ENCODE peak calls at places on chromosomes 11 and 22, in eight cellular contexts. N is HFFc6; L is M059J; S is testis; R is GM06990; G is right lobe of liver; D is CD8-positive, alpha-beta memory T cell; K is B cell. T is an unnamed sample.

GRCh38 chr22:43500792-43501785 is 89.3 kb downstream of the MPPED1 start:
- DNase-seq in D (no peak), L (no peak), K (no peak), N (no peak), G (peak), R (no peak), S (no peak), T (no peak)

GRCh38 chr22:45834241-45834640 is 142.7 kb downstream of the WNT7B start:
- DNase-seq in N (no peak), L (no peak), D (no peak), G (no peak), K (no peak), S (no peak), R (no peak), T (no peak)

GRCh38 chr11:13102865-13103539 is 93.9 kb downstream of the RASSF10 start:
- DNase-seq in K (no peak), R (no peak), G (no peak), S (no peak), L (no peak), N (no peak), D (no peak), T (no peak)

GRCh38 chr11:118219244-118219643 is 5.6 kb downstream of the JAML start:
- DNase-seq in D (no peak), L (no peak), G (no peak), S (no peak), R (no peak), N (no peak), K (no peak), T (no peak)

GRCh38 chr22:41772645-41773044 is 27.8 kb upstream of the CCDC134 start:
- DNase-seq in L (peak), D (no peak), K (no peak), R (no peak), S (no peak), N (no peak), G (no peak), T (no peak)

GRCh38 chr11:34696876-34697275 is 76.0 kb downstream of the EHF start:
- DNase-seq in L (no peak), R (no peak), K (no peak), G (no peak), N (no peak), S (no peak), D (no peak), T (no peak)

GRCh38 chr11:78418584-78419211 is 1.1 kb upstream of the GAB2 start:
- DNase-seq in K (no peak), N (no peak), R (no peak), L (peak), S (no peak), G (no peak), D (no peak), T (no peak)

GRCh38 chr11:131666617-131667016 is 296.2 kb downstream of the NTM start:
- DNase-seq in R (no peak), N (peak), S (no peak), G (no peak), L (peak), D (no peak), K (no peak), T (no peak)

GRCh38 chr22:41968601-41969000 is 642 bp upstream of the SEPTIN3 start:
- DNase-seq in S (peak), L (no peak), D (no peak), K (no peak), R (no peak), N (no peak), G (no peak), T (no peak)

GRCh38 chr11:77127969-77128691 is at the start of gene MYO7A:
- DNase-seq in N (peak), G (peak), D (no peak), S (peak), R (no peak), L (no peak), K (no peak), T (peak)

GRCh38 chr11:94837317-94837716 is 69.2 kb downstream of the AMOTL1 start:
- DNase-seq in G (no peak), S (no peak), D (no peak), L (no peak), N (no peak), R (no peak), K (no peak), T (no peak)

GRCh38 chr11:31214337-31214736 is 155.2 kb downstream of the DCDC1 start:
- DNase-seq in S (no peak), L (no peak), N (no peak), R (no peak), G (no peak), K (no peak), D (no peak), T (no peak)

GRCh38 chr11:9001736-9002135 is 2.1 kb downstream of the NRIP3 start:
- DNase-seq in R (no peak), D (no peak), S (no peak), G (no peak), L (peak), K (no peak), N (peak), T (no peak)

GRCh38 chr11:93986716-93987115 is 34.4 kb upstream of the HEPHL1 start:
- DNase-seq in N (no peak), L (peak), R (no peak), S (peak), D (no peak), K (no peak), G (no peak), T (no peak)

GRCh38 chr11:68350759-68351449 is 38.5 kb downstream of the LRP5 start:
- DNase-seq in S (no peak), K (no peak), D (no peak), L (no peak), N (no peak), R (no peak), G (no peak), T (no peak)

T was measured in frontal cortex.